ENCODE peak calls at places on chromosome 7, in seven cellular contexts. Z is HL-60, L is fibroblast of lung, A is cardiac fibroblast, F is AG09319, N is epithelial cell of prostate, I is G401. E is an unnamed sample.
A peak's percentile ranks its signal among the peaks of the same experiment; 100 is the strongest.

GRCh38 chr7:143245123-143245522 is 18.1 kb upstream of the GSTK1 start:
- DNase-seq in Z (no peak), L (no peak), A (peak; percentile 14), F (no peak), N (peak; percentile 58), I (no peak), E (no peak)

GRCh38 chr7:92632791-92633190 is 42.6 kb upstream of the FAM133B start:
- DNase-seq in Z (no peak), L (no peak), A (no peak), F (no peak), N (no peak), I (no peak), E (no peak)

GRCh38 chr7:115299379-115300038 is 377.6 kb downstream of the MDFIC start:
- DNase-seq in Z (no peak), L (no peak), A (no peak), F (no peak), N (no peak), I (no peak), E (no peak)

GRCh38 chr7:2978403-2978802 is 65.3 kb downstream of the CARD11 start:
- DNase-seq in Z (peak; percentile 61), L (no peak), A (no peak), F (no peak), N (no peak), I (no peak), E (no peak)

GRCh38 chr7:150384406-150385239 is 5.5 kb downstream of the ZNF775 start:
- DNase-seq in Z (peak; percentile 78), L (no peak), A (no peak), F (no peak), N (no peak), I (no peak), E (no peak)

GRCh38 chr7:50431906-50432305 is 18.2 kb downstream of the FIGNL1 start:
- DNase-seq in Z (no peak), L (no peak), A (no peak), F (no peak), N (no peak), I (no peak), E (no peak)

GRCh38 chr7:41956712-41957111 is 253.8 kb upstream of the INHBA start:
- DNase-seq in Z (no peak), L (no peak), A (peak; percentile 52), F (no peak), N (no peak), I (peak; percentile 40), E (no peak)

GRCh38 chr7:131219277-131220041 is 108.2 kb upstream of the MKLN1 start:
- DNase-seq in Z (peak; percentile 53), L (no peak), A (peak; percentile 55), F (no peak), N (no peak), I (peak; percentile 52), E (no peak)

GRCh38 chr7:116641551-116642153 is 30.3 kb upstream of the MET start:
- DNase-seq in Z (no peak), L (no peak), A (no peak), F (no peak), N (no peak), I (no peak), E (no peak)

GRCh38 chr7:92589056-92589455 is 1.1 kb downstream of the FAM133B start:
- DNase-seq in Z (no peak), L (no peak), A (no peak), F (no peak), N (no peak), I (no peak), E (no peak)

GRCh38 chr7:12524794-12525386 is 45.6 kb upstream of the SCIN start:
- DNase-seq in Z (no peak), L (peak; percentile 87), A (peak; percentile 70), F (peak; percentile 16), N (no peak), I (peak; percentile 35), E (peak; percentile 10)

GRCh38 chr7:55502988-55503514 is 69.3 kb downstream of the VOPP1 start:
- DNase-seq in Z (no peak), L (no peak), A (no peak), F (no peak), N (no peak), I (peak; percentile 25), E (no peak)

GRCh38 chr7:51067757-51068156 is 248.9 kb downstream of the COBL start:
- DNase-seq in Z (peak; percentile 20), L (peak; percentile 80), A (peak; percentile 85), F (peak; percentile 44), N (no peak), I (peak; percentile 47), E (peak; percentile 16)

GRCh38 chr7:129886818-129887186 is 66.0 kb downstream of the UBE2H start:
- DNase-seq in Z (no peak), L (no peak), A (no peak), F (no peak), N (no peak), I (no peak), E (no peak)

GRCh38 chr7:293681-294439 is 3.9 kb downstream of the FOXL3 start:
- DNase-seq in Z (no peak), L (no peak), A (no peak), F (no peak), N (no peak), I (no peak), E (no peak)

GRCh38 chr7:145848691-145849090 is 267.9 kb upstream of the CNTNAP2 start:
- DNase-seq in Z (no peak), L (peak; percentile 22), A (no peak), F (no peak), N (no peak), I (no peak), E (no peak)

GRCh38 chr7:2138146-2138765 is 94.5 kb downstream of the MAD1L1 start:
- DNase-seq in Z (peak; percentile 90), L (no peak), A (no peak), F (no peak), N (no peak), I (no peak), E (no peak)

GRCh38 chr7:2530076-2530967 is 10.7 kb downstream of the LFNG start:
- DNase-seq in Z (peak; percentile 95), L (no peak), A (no peak), F (no peak), N (no peak), I (no peak), E (no peak)

GRCh38 chr7:140659727-140660396 is 12.9 kb upstream of the ADCK2 start:
- DNase-seq in Z (no peak), L (peak; percentile 33), A (no peak), F (no peak), N (no peak), I (no peak), E (peak; percentile 44)

GRCh38 chr7:74655324-74655723 is 2.2 kb upstream of the GTF2I start:
- DNase-seq in Z (no peak), L (no peak), A (no peak), F (no peak), N (no peak), I (no peak), E (no peak)

GRCh38 chr7:118052330-118052729 is 131.6 kb upstream of the LSM8 start:
- DNase-seq in Z (no peak), L (no peak), A (no peak), F (no peak), N (no peak), I (no peak), E (no peak)

GRCh38 chr7:23373151-23374004 is 74.2 kb downstream of the MALSU1 start:
- DNase-seq in Z (peak; percentile 28), L (peak; percentile 37), A (no peak), F (no peak), N (no peak), I (no peak), E (no peak)

GRCh38 chr7:117502338-117502737 is 22.5 kb downstream of the CFTR start:
- DNase-seq in Z (no peak), L (no peak), A (no peak), F (no peak), N (no peak), I (no peak), E (no peak)

GRCh38 chr7:2637066-2637471 is 5.3 kb downstream of the TTYH3 start:
- DNase-seq in Z (no peak), L (no peak), A (no peak), F (no peak), N (no peak), I (no peak), E (no peak)

GRCh38 chr7:19713676-19714075 is 4.8 kb upstream of the POLR1F start:
- DNase-seq in Z (peak; percentile 19), L (peak; percentile 62), A (peak; percentile 69), F (no peak), N (no peak), I (peak; percentile 41), E (peak; percentile 2)

GRCh38 chr7:91198371-91198770 is 65.9 kb upstream of the FZD1 start:
- DNase-seq in Z (no peak), L (peak; percentile 16), A (no peak), F (no peak), N (no peak), I (no peak), E (no peak)

GRCh38 chr7:55977831-55978230 is 13.4 kb downstream of the NIPSNAP2 start:
- DNase-seq in Z (no peak), L (peak; percentile 17), A (peak; percentile 68), F (no peak), N (no peak), I (peak; percentile 55), E (peak; percentile 67)

E was measured in AG04449.